ENCODE peak calls at places on chromosomes 4 and X, in five cellular contexts. S, Y, N, P and Q are unnamed samples.

GRCh38 chr4:73589887-73590801 is 30.1 kb downstream of the RASSF6 start:
- DNase-seq in S (no peak), Y (no peak), N (no peak), P (no peak), Q (no peak)

GRCh38 chr4:132642196-132642817 is 506.8 kb upstream of the PCDH10 start:
- DNase-seq in S (peak; percentile 74), Y (no peak), N (no peak), P (no peak), Q (peak; percentile 37)

GRCh38 chr4:15233626-15234025 is 194.2 kb upstream of the C1QTNF7 start:
- DNase-seq in S (no peak), Y (no peak), N (no peak), P (no peak), Q (no peak)

GRCh38 chr4:105998210-105998609 is 102.9 kb downstream of the NPNT start:
- DNase-seq in S (no peak), Y (no peak), N (no peak), P (no peak), Q (no peak)

GRCh38 chr4:36053931-36054330 is 190.4 kb downstream of the ARAP2 start:
- DNase-seq in S (no peak), Y (no peak), N (no peak), P (no peak), Q (no peak)

GRCh38 chr4:188778880-188779279 is 639.6 kb downstream of the TRIML1 start:
- DNase-seq in S (no peak), Y (no peak), N (no peak), P (no peak), Q (peak; percentile 41)

GRCh38 chr4:24781999-24782745 is 13.2 kb upstream of the SOD3 start:
- DNase-seq in S (peak; percentile 59), Y (no peak), N (no peak), P (no peak), Q (peak; percentile 22)

GRCh38 chr4:128371004-128371777 is 83.6 kb upstream of the PGRMC2 start:
- DNase-seq in S (no peak), Y (no peak), N (no peak), P (no peak), Q (no peak)

GRCh38 chr4:16818005-16818404 is 80.4 kb downstream of the LDB2 start:
- DNase-seq in S (no peak), Y (no peak), N (no peak), P (no peak), Q (no peak)

GRCh38 chrX:115650916-115651315 is 89.9 kb downstream of the PLS3 start:
- DNase-seq in S (peak; percentile 31), Y (no peak), N (no peak), P (peak; percentile 20), Q (peak; percentile 17)

GRCh38 chrX:46628406-46629371 is 55.1 kb downstream of the CHST7 start:
- DNase-seq in S (peak; percentile 47), Y (peak; percentile 34), N (peak; percentile 2), P (no peak), Q (peak; percentile 47)

GRCh38 chr4:60757986-60758385 is 442.1 kb upstream of the ADGRL3 start:
- DNase-seq in S (no peak), Y (no peak), N (no peak), P (no peak), Q (no peak)

GRCh38 chr4:157992038-157992706 is 180.7 kb downstream of the GASK1B start:
- DNase-seq in S (peak; percentile 92), Y (no peak), N (no peak), P (peak; percentile 42), Q (peak; percentile 66)

GRCh38 chrX:20595928-20596550 is 329.3 kb upstream of the RPS6KA3 start:
- DNase-seq in S (no peak), Y (no peak), N (no peak), P (no peak), Q (no peak)

GRCh38 chr4:1543976-1544375 is 137.7 kb upstream of the NKX1-1 start:
- DNase-seq in S (no peak), Y (no peak), N (no peak), P (no peak), Q (no peak)

GRCh38 chrX:70496491-70496890 is 51.9 kb downstream of the DLG3 start:
- DNase-seq in S (no peak), Y (no peak), N (no peak), P (no peak), Q (no peak)

GRCh38 chrX:136754641-136755040 is 26.1 kb downstream of the ARHGEF6 start:
- DNase-seq in S (no peak), Y (no peak), N (no peak), P (no peak), Q (no peak)

GRCh38 chr4:42282081-42282901 is 115.0 kb upstream of the SHISA3 start:
- DNase-seq in S (peak; percentile 71), Y (no peak), N (no peak), P (no peak), Q (peak; percentile 40)

GRCh38 chr4:120753854-120754253 is 168.7 kb downstream of the PRDM5 start:
- DNase-seq in S (no peak), Y (no peak), N (no peak), P (no peak), Q (no peak)

GRCh38 chr4:121155893-121156292 is 8.2 kb downstream of the TNIP3 start:
- DNase-seq in S (peak; percentile 86), Y (peak; percentile 45), N (no peak), P (peak; percentile 82), Q (peak; percentile 86)

GRCh38 chr4:173318648-173319211 is 15.4 kb downstream of the HMGB2 start:
- DNase-seq in S (peak; percentile 67), Y (no peak), N (no peak), P (no peak), Q (peak; percentile 40)

GRCh38 chr4:128560754-128561495 is 248.6 kb upstream of the JADE1 start:
- DNase-seq in S (no peak), Y (no peak), N (no peak), P (no peak), Q (no peak)

GRCh38 chrX:43892471-43892870 is 10.2 kb upstream of the MAOB start:
- DNase-seq in S (no peak), Y (no peak), N (no peak), P (no peak), Q (no peak)

GRCh38 chr4:7898385-7898784 is 41.3 kb downstream of the AFAP1 start:
- DNase-seq in S (no peak), Y (no peak), N (no peak), P (no peak), Q (no peak)

GRCh38 chr4:134328741-134329140 is 127.2 kb upstream of the PABPC4L start:
- DNase-seq in S (no peak), Y (no peak), N (no peak), P (no peak), Q (no peak)

GRCh38 chrX:40121618-40122017 is 23.9 kb upstream of the BCOR start:
- DNase-seq in S (no peak), Y (no peak), N (no peak), P (no peak), Q (no peak)

DNA sequence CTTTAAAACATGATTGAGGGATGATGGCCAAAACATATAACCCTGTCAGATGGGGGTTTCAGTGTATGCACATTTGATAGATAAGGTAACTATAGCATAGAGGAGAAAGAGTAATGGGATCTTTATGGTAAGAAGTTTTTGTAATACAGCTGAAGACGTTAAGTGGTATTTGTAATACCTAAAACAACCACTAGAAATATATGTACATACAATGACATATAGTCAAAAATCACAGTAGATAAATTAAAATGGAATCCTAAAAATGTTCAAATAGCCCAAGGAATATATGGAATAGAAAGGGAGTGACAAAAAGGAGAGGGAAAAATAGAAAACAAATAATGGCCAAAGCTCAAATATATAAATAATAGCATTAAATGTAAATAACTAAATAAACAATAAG is 371.3 kb upstream of the FSTL5 start:
- DNase-seq in S (no peak), Y (no peak), N (no peak), P (no peak), Q (no peak)
- TF ChIP-seq CTCF in S (no peak), Y (no peak), N (no peak), P (no peak), Q (peak; percentile 39)

DNA sequence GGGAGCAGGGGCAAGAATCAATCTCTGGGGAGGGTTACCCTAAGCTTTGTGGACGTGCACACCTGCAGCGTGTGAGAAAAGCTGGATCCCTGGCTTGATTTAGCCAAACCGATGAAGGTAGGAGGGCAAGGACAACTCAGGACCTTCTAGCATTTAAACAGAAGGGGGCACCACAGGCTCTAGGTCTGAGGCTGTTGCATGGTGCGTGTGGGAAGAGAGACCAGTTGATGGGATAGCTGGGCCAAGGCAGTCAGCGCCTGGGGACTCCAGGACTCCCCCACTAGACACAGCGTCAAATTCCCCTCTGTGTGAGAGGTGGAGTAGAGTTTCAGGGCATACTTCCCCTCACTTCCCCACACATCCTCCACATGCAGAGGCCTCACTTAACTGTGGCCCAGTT is 4.3 kb downstream of the GABRQ start:
- DNase-seq in S (peak; percentile 1), Y (no peak), N (no peak), P (no peak), Q (no peak)
- TF ChIP-seq CTCF in S (peak; percentile 4), Y (no peak), N (no peak), P (peak; percentile 20), Q (peak; percentile 39)

GRCh38 chr4:76105652-76106051 is 31.1 kb downstream of the ART3 start:
- DNase-seq in S (no peak), Y (no peak), N (no peak), P (no peak), Q (no peak)

GRCh38 chr4:76106442-76106841 is 31.9 kb downstream of the ART3 start:
- DNase-seq in S (no peak), Y (no peak), N (no peak), P (no peak), Q (no peak)

DNA sequence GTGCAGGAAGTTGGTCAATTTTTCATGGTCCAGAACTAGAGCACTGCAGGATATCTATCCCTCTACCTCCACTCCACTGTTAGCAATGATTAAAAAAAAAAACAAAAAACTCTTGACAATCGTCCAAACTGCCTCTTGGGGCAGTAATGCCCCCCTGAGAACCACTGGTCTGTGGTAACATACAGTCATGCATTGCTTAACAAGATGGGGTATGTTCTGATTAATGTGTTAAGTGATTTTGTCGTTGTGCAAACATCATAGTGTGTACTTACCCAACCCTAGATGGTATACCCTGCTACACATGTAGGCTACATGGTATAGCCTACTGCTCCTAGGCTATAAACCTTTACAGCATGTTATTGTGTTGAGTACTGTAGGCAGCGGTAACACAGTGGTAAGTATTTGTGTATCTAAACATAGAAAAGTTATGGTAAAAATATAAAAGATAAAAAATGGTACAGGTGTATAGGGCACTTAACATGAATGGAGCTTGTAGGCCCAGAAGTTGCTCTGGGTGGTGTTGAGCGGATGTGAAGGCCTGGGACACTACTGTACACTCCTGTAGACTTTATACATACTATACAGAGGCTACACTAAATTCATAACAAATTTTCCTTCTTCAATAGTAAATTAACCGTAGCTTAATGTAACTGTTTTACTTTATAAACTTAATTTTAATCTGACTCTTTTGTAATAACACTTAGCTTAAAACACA is 34.1 kb downstream of the ART3 start:
- DNase-seq in S (no peak), Y (no peak), N (no peak), P (no peak), Q (no peak)
- TF ChIP-seq CTCF in S (no peak), Y (no peak), N (no peak), P (no peak), Q (no peak)

DNA sequence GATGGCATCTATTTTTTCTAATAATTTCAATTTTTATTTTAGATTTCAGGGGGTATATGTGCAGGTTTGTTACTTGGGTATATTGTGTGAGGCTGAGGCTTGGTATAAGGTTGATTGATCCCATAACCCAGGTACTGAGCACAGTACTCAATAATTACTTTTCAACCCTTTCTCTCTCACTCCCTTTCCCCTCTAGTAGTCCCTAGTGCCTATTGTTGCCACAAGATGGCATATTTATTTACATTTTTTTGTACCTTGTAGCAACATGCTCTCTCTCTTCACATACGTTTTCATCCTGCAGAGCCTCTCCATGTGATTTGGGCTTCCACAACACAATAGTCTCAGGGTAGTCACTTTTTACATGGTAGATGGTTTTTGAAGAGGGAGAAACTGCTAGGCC is 172.0 kb downstream of the ATOH1 start:
- DNase-seq in S (no peak), Y (no peak), N (no peak), P (no peak), Q (no peak)
- TF ChIP-seq CTCF in S (no peak), Y (no peak), N (no peak), P (no peak), Q (no peak)

GRCh38 chr4:98748609-98749008 is 90.2 kb upstream of the TSPAN5 start:
- DNase-seq in S (no peak), Y (no peak), N (no peak), P (no peak), Q (no peak)
- TF ChIP-seq CTCF in S (no peak), Y (no peak), N (no peak), P (no peak), Q (peak; percentile 34)